ENCODE peak calls at places on chromosomes 4 and X, in eight cellular contexts. U is endothelial cell, K is fibroblast of pulmonary artery, O is IMR-90, L is HFF-Myc, Z is brain microvascular endothelial cell, J is OCI-LY7, G is ovary. Q is an unnamed sample.

GRCh38 chr4:128979934-128980333 is 113.4 kb downstream of the SCLT1 start:
- DNase-seq in G (no peak), J (no peak), L (peak), K (peak), O (peak), Z (peak), U (no peak), Q (no peak)

GRCh38 chr4:168167714-168168284 is 75.5 kb downstream of the ANXA10 start:
- DNase-seq in O (peak), U (no peak), G (no peak), K (peak), L (no peak), Z (no peak), J (no peak), Q (no peak)

GRCh38 chrX:12080265-12080664 is 58.0 kb upstream of the FRMPD4 start:
- DNase-seq in L (no peak), O (peak), G (no peak), Z (peak), J (peak), U (peak), K (peak), Q (peak)

GRCh38 chr4:102533916-102534315 is 32.8 kb downstream of the NFKB1 start:
- DNase-seq in G (no peak), Z (no peak), U (no peak), L (no peak), O (no peak), K (no peak), J (no peak), Q (no peak)

GRCh38 chr4:38673109-38673978 is 9.3 kb downstream of the KLF3 start:
- DNase-seq in U (no peak), Z (no peak), J (no peak), L (peak), G (peak), K (peak), O (no peak), Q (no peak)

GRCh38 chr4:17098401-17098800 is 200.0 kb upstream of the LDB2 start:
- DNase-seq in K (no peak), L (no peak), G (no peak), O (no peak), J (no peak), U (no peak), Z (no peak), Q (no peak)

GRCh38 chrX:18210470-18210869 is 10.2 kb downstream of the BEND2 start:
- DNase-seq in U (no peak), O (peak), Z (no peak), L (no peak), J (no peak), K (peak), G (no peak), Q (no peak)

GRCh38 chr4:184899261-184900134 is 73.7 kb upstream of the ACSL1 start:
- DNase-seq in O (peak), Z (no peak), L (no peak), U (no peak), K (no peak), G (no peak), J (no peak), Q (no peak)

GRCh38 chrX:20414781-20415445 is 148.2 kb upstream of the RPS6KA3 start:
- DNase-seq in K (no peak), Z (no peak), L (no peak), J (no peak), G (no peak), O (peak), U (no peak), Q (no peak)

GRCh38 chr4:31108762-31109161 is 388.6 kb downstream of the PCDH7 start:
- DNase-seq in L (no peak), U (no peak), Z (no peak), K (no peak), J (no peak), G (no peak), O (no peak), Q (no peak)

GRCh38 chrX:39652336-39652735 is 445.4 kb downstream of the BCOR start:
- DNase-seq in O (peak), L (no peak), U (peak), Z (no peak), G (no peak), J (peak), K (peak), Q (peak)

GRCh38 chr4:157052429-157053040 is 23.4 kb upstream of the GLRB start:
- DNase-seq in L (no peak), O (no peak), U (no peak), G (no peak), Z (no peak), J (no peak), K (no peak), Q (no peak)

GRCh38 chrX:140661657-140662056 is 47.9 kb upstream of the LINC00632 start:
- DNase-seq in J (no peak), K (no peak), L (no peak), Z (no peak), O (peak), G (no peak), U (no peak), Q (no peak)
- TF ChIP-seq CTCF in J (no peak), K (no peak), L (no peak), Z (peak), O (peak), G (no peak), U (no peak), Q (no peak)

GRCh38 chrX:70664726-70665125 is 220.1 kb downstream of the DLG3 start:
- DNase-seq in J (peak), G (no peak), O (peak), K (peak), U (peak), L (no peak), Z (peak), Q (peak)
- TF ChIP-seq CTCF in J (peak), G (no peak), O (peak), K (peak), U (no peak), L (no peak), Z (peak), Q (no peak)

GRCh38 chr4:8188085-8188484 is 11.0 kb upstream of the SH3TC1 start:
- DNase-seq in L (no peak), Z (no peak), U (no peak), O (no peak), K (no peak), J (no peak), G (no peak), Q (no peak)
- TF ChIP-seq CTCF in L (no peak), Z (no peak), U (no peak), O (no peak), K (no peak), J (no peak), G (no peak), Q (no peak)

DNA sequence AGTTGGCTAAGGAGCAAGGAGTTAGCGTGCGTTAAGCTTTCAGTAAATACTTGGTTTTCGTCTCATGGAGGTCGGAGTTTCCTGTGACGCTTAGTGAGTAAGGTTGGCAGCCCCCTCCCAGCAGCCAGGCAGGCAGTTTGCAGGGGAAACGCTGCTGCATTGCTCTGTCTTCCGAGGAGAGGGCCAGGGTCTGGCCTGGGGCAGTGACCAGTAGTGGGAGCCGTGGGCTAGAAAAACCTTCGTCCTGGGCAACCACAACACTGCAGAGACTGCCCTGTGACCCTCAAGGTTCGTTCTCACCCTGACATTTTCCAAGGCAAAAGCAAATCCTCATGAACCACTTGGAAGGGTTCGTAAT is 432 bp downstream of the TMEM175 start:
- DNase-seq in U (peak), J (no peak), Z (no peak), G (peak), K (no peak), O (peak), L (no peak), Q (no peak)
- TF ChIP-seq CTCF in U (no peak), J (peak), Z (peak), G (no peak), K (peak), O (peak), L (no peak), Q (peak)

DNA sequence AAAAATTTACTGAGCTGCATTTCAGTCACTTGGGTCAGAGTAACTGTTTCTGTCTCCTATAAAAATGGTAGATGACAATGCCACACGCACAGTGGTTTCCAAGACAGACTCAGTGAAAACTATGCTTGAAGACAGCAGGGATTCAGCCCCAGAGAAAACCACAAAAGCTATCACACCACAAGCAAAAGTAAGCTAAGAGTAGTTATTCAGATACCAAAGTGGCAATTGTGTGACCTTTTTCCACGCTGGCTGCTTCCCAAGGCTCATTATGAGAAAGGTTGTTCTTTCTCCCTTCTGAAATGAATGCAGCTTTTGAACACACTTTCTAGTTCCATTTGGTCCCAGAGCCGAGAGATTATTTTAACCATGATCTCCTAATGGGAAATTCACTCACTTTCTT is 46.4 kb upstream of the GPM6B start:
- DNase-seq in L (no peak), O (no peak), Z (peak), K (no peak), U (no peak), J (no peak), G (no peak), Q (no peak)
- TF ChIP-seq CTCF in L (no peak), O (no peak), Z (no peak), K (no peak), U (no peak), J (no peak), G (no peak), Q (no peak)

DNA sequence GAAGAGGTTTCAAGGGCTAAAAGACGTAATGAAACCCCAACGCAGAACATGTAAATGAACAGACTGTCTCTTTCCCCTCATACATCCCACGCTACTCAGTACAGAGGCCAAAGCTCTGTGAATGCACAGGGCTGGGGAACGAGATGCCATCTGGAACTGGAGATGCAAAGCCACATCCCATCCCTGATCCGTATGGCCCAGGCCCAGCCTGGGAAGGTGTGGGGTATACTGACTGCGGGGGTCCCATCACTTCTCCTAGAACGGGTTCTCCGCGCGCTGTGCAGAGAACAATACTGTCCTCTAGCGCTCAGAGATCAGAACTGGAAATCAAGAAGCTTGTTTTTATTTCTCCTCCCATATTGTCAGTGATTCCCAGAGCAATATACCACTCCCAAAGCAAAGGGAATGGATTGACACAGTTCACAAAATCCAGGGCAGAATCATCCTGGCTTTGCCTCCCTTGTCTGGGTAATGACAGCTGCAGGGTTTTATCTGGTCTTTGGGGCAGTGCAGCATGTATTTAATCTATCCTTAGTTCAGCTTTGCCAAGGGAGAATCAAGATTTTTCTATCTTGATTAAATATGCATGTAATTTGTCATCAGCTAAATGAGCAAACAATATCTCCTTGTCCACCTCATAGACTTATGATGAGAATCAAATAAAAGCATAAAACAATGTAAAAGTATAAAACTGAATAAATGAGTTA is 47.3 kb upstream of the TLR3 start:
- DNase-seq in K (peak), J (peak), O (peak), U (peak), Z (peak), L (no peak), G (peak), Q (peak)
- TF ChIP-seq CTCF in K (peak), J (peak), O (peak), U (peak), Z (peak), L (peak), G (peak), Q (peak)

GRCh38 chrX:116198810-116199209 is 28.3 kb downstream of the AGTR2 start:
- DNase-seq in G (no peak), K (peak), J (peak), O (no peak), Z (no peak), U (no peak), L (no peak), Q (no peak)
- TF ChIP-seq CTCF in G (no peak), K (no peak), J (peak), O (no peak), Z (peak), U (peak), L (no peak), Q (no peak)

GRCh38 chrX:77622672-77623071 is 163.3 kb downstream of the ATRX start:
- DNase-seq in J (no peak), L (no peak), O (no peak), U (no peak), G (no peak), K (no peak), Z (no peak), Q (no peak)

GRCh38 chrX:77628294-77629025 is 157.6 kb downstream of the ATRX start:
- DNase-seq in U (no peak), K (no peak), G (no peak), O (no peak), L (no peak), Z (no peak), J (no peak), Q (no peak)
- TF ChIP-seq CTCF in U (no peak), K (no peak), G (no peak), O (peak), L (no peak), Z (no peak), J (peak), Q (no peak)

DNA sequence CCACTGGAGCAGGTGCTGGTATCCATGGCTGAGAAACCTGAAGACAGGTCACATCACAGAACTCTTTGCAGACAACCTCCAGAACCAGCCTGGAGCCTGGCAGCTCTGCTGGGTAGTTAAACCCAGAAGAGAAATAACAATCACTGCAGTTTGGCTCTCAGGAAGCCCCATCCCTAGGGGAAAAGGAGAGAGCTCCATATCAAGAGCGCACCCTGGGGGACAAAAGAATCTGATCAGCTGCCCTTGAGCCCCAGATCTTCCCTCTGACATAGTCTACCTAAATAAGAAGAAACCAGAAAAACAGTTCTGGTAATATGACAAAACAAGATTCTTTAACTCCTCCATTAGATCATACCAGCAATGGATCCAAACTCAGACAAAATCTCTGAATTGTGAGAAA is 823.2 kb upstream of the FRG1 start:
- DNase-seq in G (no peak), Z (no peak), U (peak), K (no peak), L (no peak), J (no peak), O (peak), Q (no peak)
- TF ChIP-seq CTCF in G (no peak), Z (peak), U (no peak), K (no peak), L (no peak), J (no peak), O (peak), Q (no peak)

GRCh38 chr4:152369903-152370296 is 166.0 kb downstream of the FBXW7 start:
- DNase-seq in K (no peak), L (no peak), G (no peak), J (no peak), U (no peak), Z (no peak), O (peak), Q (no peak)
- TF ChIP-seq CTCF in K (peak), L (no peak), G (peak), J (peak), U (no peak), Z (peak), O (peak), Q (no peak)